ENCODE peak calls at places on chromosomes 3 and 15, in seven cellular contexts. P, C, R, A, S, D and X are unnamed samples.

GRCh38 chr3:128632301-128632700 is 18.3 kb downstream of the RPN1 start:
- DNase-seq in P (no peak), C (no peak), R (no peak), A (no peak), S (no peak), D (no peak), X (no peak)

GRCh38 chr15:77457619-77458265 is 37.1 kb downstream of the HMG20A start:
- DNase-seq in P (no peak), C (no peak), R (no peak), A (no peak), S (no peak), D (no peak), X (no peak)

GRCh38 chr3:135325726-135326245 is 530.7 kb downstream of the EPHB1 start:
- DNase-seq in P (no peak), C (peak), R (no peak), A (no peak), S (no peak), D (no peak), X (no peak)

GRCh38 chr3:24088782-24089181 is 143.7 kb downstream of the NR1D2 start:
- DNase-seq in P (peak), C (peak), R (peak), A (peak), S (no peak), D (no peak), X (peak)

GRCh38 chr3:111984636-111985298 is 5.9 kb downstream of the ABHD10 start:
- DNase-seq in P (no peak), C (no peak), R (no peak), A (no peak), S (no peak), D (no peak), X (no peak)

GRCh38 chr3:45035441-45036301 is 9.6 kb downstream of the CLEC3B start:
- DNase-seq in P (no peak), C (peak), R (no peak), A (no peak), S (peak), D (no peak), X (no peak)

GRCh38 chr15:56367156-56367555 is 1.9 kb downstream of the TEX9 start:
- DNase-seq in P (no peak), C (no peak), R (no peak), A (no peak), S (no peak), D (no peak), X (no peak)

GRCh38 chr3:127020543-127020942 is 37.6 kb downstream of the PLXNA1 start:
- DNase-seq in P (no peak), C (no peak), R (no peak), A (no peak), S (no peak), D (no peak), X (no peak)

GRCh38 chr3:33134026-33134625 is 20.3 kb downstream of the CRTAP start:
- DNase-seq in P (no peak), C (no peak), R (no peak), A (no peak), S (no peak), D (no peak), X (no peak)

DNA sequence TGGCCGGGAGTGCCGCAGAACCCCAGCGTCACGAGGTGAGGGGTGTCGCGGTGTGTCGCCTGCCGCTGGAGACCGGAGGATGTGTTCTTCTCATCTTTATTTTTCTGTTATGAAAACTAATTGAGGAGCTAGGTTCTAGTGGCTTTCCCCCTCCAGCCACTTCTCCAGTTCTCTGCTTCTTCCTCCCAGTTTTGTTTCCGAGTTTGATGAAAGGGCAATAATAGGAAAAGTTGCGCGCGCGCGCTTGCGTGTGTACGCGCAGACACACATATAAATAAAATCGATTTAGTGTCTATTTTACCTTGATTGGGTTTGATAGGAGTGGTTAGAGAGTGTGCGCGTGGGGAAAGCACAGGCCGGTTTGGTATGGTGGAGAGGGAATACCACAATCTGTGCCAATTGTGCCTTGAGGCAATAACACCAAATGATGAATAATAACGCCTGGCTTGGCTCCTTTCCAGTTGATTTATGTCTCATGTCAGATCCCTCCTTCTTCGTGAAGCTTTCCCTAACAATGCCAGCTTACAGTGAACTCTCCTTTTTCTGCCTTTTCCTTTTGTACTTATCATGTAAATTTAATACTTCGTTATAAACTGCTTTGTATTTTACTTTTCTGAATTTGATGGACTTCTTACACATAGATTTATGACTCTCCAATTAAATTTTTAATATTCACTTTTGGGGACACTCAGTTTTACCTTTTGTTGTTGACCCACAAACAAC is 1.5 kb downstream of the TIPARP start:
- DNase-seq in P (peak), C (peak), R (peak), A (no peak), S (no peak), D (no peak), X (peak)
- TF ChIP-seq JUND in P (no peak), C (peak), R (peak), A (no peak), S (no peak), D (no peak), X (no peak)

GRCh38 chr15:26082833-26083174 is 219.7 kb upstream of the ATP10A start:
- DNase-seq in P (no peak), C (no peak), R (no peak), A (no peak), S (no peak), D (no peak), X (no peak)

GRCh38 chr15:26087395-26087794 is 224.3 kb upstream of the ATP10A start:
- DNase-seq in P (no peak), C (no peak), R (no peak), A (no peak), S (no peak), D (no peak), X (no peak)

GRCh38 chr15:26083457-26084350 is 220.6 kb upstream of the ATP10A start:
- DNase-seq in P (no peak), C (no peak), R (no peak), A (no peak), S (no peak), D (no peak), X (peak)

GRCh38 chr15:26081758-26082068 is 218.6 kb upstream of the ATP10A start:
- DNase-seq in P (peak), C (peak), R (no peak), A (no peak), S (no peak), D (no peak), X (no peak)

DNA sequence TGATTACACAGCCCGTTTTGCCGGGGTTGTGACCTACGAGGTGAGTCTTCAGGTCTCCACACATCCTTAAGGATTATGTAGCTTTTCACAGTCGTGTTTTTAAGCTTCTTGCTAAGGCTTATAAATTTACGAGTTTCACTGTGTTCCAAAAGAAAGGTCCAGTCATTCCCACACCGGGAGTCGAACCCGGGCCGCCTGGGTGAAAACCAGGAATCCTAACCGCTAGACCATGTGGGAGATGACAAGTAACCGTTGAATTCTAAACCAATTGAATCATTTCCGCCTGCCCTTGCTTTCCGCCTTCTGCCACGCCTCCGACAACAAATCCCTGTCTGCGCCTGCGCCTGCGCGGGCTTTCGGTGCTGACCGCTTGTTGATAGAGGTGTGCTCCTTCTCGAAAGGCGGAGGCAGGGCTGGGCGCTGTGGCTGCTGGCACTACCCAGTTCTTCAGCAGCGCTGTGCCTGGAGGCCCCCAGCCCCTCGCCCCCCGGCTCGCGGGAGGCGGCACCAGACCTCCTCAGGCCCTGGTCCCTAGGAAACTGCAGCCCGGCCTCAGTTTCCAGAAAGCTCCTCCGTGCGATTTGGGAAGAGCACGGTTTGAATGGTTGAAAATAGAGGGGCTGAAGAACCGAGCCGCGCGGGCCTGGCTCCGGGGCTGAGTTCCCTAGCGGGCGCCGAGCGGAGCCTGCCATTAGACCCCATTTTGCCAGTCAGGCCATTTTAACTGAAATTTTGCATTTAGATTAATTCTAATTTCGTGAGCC is 219.1 kb upstream of the ATP10A start:
- DNase-seq in P (peak), C (peak), R (no peak), A (peak), S (peak), D (peak), X (peak)
- TF ChIP-seq JUND in P (no peak), C (no peak), R (no peak), A (peak), S (no peak), D (no peak), X (no peak)

GRCh38 chr15:69592954-69593353 is 140.3 kb downstream of the RPLP1 start:
- DNase-seq in P (no peak), C (no peak), R (no peak), A (peak), S (no peak), D (no peak), X (no peak)

GRCh38 chr15:69593981-69594966 is 141.7 kb downstream of the RPLP1 start:
- DNase-seq in P (peak), C (no peak), R (no peak), A (no peak), S (no peak), D (no peak), X (peak)

GRCh38 chr15:69593488-69593887 is 140.9 kb downstream of the RPLP1 start:
- DNase-seq in P (no peak), C (no peak), R (no peak), A (no peak), S (no peak), D (no peak), X (no peak)

GRCh38 chr15:69597061-69597592 is 144.5 kb downstream of the RPLP1 start:
- DNase-seq in P (no peak), C (no peak), R (no peak), A (no peak), S (no peak), D (no peak), X (no peak)

DNA sequence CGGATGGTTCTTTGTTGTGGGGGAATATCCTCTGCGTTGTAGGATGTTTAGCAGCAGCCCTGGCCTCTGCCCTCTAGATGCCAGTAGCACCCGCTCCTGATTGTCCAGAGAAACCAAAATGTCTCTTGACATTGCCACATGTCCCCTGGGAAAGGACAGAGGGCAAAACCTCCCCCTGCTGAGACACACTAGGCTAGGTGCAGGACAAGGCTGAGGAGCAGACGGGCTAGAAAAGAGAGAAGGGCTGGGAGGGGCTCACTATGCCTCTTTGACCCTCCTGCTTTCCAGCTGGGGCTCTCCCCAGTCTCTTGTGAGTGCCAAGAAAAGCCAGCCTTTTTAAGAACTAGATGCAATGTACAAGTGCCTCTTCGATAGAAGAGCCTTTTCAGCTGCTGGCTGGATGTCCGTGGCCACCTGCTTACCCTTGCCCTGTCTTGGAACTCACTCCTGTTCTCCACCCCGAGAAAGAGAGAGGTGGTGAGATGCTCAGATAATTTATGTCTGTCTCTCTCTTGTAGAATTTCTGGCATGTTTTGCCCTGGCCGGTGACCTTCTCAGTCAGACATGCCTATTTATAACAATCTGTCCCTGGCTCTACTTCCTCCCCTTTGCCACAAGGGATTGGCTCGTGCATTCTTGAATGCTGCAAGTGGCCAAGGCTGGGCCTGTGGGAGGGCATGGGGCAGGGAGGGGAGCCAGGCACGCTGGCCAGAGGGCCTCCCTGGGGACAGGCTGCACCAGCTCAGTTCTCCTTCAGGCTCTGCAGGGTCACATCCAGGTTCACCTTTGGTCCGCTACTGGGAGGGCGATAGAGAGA is 142.6 kb downstream of the RPLP1 start:
- DNase-seq in P (no peak), C (no peak), R (no peak), A (no peak), S (no peak), D (no peak), X (no peak)
- TF ChIP-seq JUND in P (no peak), C (no peak), R (no peak), A (no peak), S (no peak), D (no peak), X (peak)

DNA sequence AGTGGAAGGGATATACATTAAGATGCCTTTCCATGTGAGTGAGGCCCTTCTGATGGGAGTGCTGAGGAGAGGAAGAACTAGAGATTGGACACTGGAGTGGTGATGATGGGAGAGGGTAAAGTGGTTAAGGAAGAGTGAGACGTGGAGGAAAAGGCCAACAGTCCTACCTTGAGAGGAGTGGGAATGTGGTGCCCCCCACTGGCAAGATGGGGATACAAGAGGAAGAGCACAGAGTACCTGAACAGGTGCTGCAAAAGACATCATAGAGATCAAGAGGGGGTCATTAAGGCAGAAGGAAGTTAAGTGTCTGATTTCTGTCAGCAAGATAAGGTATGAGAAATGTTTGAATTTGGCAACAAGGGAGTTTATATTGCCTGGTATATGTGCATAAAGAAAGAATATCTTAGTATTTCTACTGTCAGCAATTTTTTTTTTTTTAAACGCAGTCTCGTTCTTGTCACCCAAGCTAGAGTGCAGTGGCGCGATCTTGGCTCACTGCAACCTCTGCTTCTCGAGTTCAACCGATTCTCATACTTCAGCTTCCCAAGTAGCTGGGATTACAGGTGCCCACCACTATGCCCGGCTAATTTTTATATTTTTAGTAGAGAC is 34.0 kb downstream of the ARIH2 start:
- DNase-seq in P (peak), C (peak), R (peak), A (peak), S (peak), D (no peak), X (peak)
- TF ChIP-seq JUND in P (no peak), C (no peak), R (no peak), A (no peak), S (no peak), D (no peak), X (no peak)

GRCh38 chr3:108623504-108623903 is 34.0 kb downstream of the DZIP3 start:
- DNase-seq in P (no peak), C (no peak), R (no peak), A (no peak), S (no peak), D (no peak), X (no peak)
- TF ChIP-seq JUND in P (no peak), C (no peak), R (no peak), A (no peak), S (no peak), D (no peak), X (no peak)

GRCh38 chr15:72368315-72368714 is 7.5 kb downstream of the HEXA start:
- DNase-seq in P (no peak), C (no peak), R (no peak), A (no peak), S (no peak), D (no peak), X (no peak)

GRCh38 chr15:72369964-72370363 is 5.8 kb downstream of the HEXA start:
- DNase-seq in P (no peak), C (no peak), R (no peak), A (no peak), S (no peak), D (no peak), X (no peak)

GRCh38 chr15:72365844-72366243 is 10.0 kb downstream of the HEXA start:
- DNase-seq in P (no peak), C (no peak), R (no peak), A (no peak), S (no peak), D (peak), X (no peak)

GRCh38 chr15:72368895-72369294 is 6.9 kb downstream of the HEXA start:
- DNase-seq in P (no peak), C (no peak), R (no peak), A (no peak), S (no peak), D (no peak), X (no peak)
- TF ChIP-seq JUND in P (no peak), C (no peak), R (no peak), A (no peak), S (no peak), D (no peak), X (no peak)

GRCh38 chr3:12903881-12904280 is 62.5 kb upstream of the RPL32 start:
- DNase-seq in P (no peak), C (no peak), R (no peak), A (no peak), S (no peak), D (no peak), X (no peak)

GRCh38 chr3:12906916-12907290 is 65.5 kb upstream of the RPL32 start:
- DNase-seq in P (no peak), C (no peak), R (no peak), A (no peak), S (no peak), D (no peak), X (no peak)

GRCh38 chr3:12904951-12905315 is 63.6 kb upstream of the RPL32 start:
- DNase-seq in P (no peak), C (no peak), R (no peak), A (no peak), S (no peak), D (no peak), X (no peak)

GRCh38 chr3:12906141-12906915 is 65.0 kb upstream of the RPL32 start:
- DNase-seq in P (no peak), C (no peak), R (no peak), A (no peak), S (no peak), D (no peak), X (no peak)

GRCh38 chr3:12905316-12906071 is 64.1 kb upstream of the RPL32 start:
- DNase-seq in P (no peak), C (no peak), R (no peak), A (no peak), S (no peak), D (no peak), X (no peak)
- TF ChIP-seq JUND in P (no peak), C (no peak), R (no peak), A (no peak), S (no peak), D (no peak), X (no peak)

DNA sequence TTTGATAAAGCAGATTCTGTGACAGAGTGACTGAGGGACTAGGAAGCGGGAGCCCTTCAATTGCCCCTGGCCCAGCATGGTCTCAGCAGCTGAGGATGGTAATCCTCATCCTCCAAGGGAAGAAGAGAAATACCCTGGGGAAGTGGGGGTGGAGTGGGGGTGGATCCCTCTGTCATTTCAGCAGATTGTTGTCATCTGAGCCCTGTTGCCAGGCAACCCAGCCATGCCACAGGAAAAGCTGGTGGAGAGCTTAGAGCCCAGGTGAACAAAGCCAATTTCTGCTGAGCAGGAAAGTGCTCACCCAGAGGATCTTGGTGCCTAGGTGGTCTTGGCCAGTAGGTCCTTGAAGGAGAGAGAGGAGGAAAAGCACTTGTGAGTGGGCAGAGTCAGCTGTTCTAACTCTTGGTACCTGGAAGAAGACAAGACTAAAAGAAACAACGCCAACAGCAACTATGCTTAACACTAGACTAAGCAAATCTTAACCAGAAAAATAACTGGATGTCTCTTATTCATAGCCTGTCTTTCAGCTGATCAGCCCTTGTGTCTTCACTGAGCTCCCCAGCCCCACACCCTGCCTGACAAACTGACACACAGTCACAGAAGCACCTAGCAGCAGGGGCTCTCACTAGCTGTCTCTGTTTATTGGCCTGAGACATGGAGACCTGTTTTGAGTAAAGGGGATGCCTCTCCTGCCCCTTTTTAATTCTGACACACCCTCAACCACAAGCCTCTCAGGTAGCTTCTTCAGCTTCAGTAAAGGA is 40.1 kb upstream of the DCLK3 start:
- DNase-seq in P (no peak), C (no peak), R (no peak), A (no peak), S (no peak), D (no peak), X (no peak)
- TF ChIP-seq JUND in P (no peak), C (no peak), R (no peak), A (no peak), S (no peak), D (no peak), X (no peak)

DNA sequence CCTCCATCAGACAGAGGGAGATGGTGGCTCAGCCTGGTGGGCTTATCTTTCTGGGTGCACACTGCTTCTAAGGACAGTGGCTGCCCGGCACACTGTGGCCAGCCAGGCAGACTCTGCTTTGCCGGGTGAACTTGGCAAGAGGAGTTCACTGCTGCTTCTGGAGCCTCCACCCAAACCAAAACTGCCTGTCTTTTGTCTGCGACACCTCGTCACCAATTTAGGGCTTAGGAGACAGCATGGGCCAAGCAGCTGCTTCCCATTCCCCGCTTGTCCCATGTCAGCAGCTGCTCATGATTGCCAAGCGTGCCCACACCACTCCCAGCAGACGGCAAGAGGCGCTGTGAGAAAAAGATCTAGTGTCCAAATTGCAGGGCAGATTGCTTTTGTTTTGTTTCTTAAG is 57.3 kb downstream of the LSM3 start:
- DNase-seq in P (no peak), C (no peak), R (no peak), A (no peak), S (no peak), D (no peak), X (no peak)
- TF ChIP-seq JUND in P (no peak), C (no peak), R (no peak), A (no peak), S (no peak), D (no peak), X (no peak)

GRCh38 chr3:117941015-117941414 is 1093.6 kb downstream of the IGSF11 start:
- DNase-seq in P (no peak), C (no peak), R (no peak), A (no peak), S (no peak), D (no peak), X (no peak)
- TF ChIP-seq JUND in P (no peak), C (no peak), R (no peak), A (no peak), S (no peak), D (no peak), X (no peak)